ENCODE peak calls at places on chromosomes 13 and 19, in seven cellular contexts. One of them, this sample, is unnamed. For H3K4me1, the result is how much of the 10 kb centered on the place peaks cover.

GRCh38 chr19:28386080-28386869 is 826.7 kb downstream of the UQCRFS1 start:
- DNase-seq in breast epithelium: no peak
- DNase-seq in transverse colon: no peak
- DNase-seq in GM23338: no peak
- DNase-seq in Panc1: no peak
- DNase-seq in sigmoid colon: no peak
- DNase-seq in stomach: no peak
- DNase-seq in this sample: no peak

GRCh38 chr13:20608438-20609020 is 41.6 kb downstream of the IFT88 start:
- DNase-seq in breast epithelium: no peak
- DNase-seq in transverse colon: no peak
- DNase-seq in GM23338: no peak
- DNase-seq in Panc1: no peak
- DNase-seq in sigmoid colon: no peak
- DNase-seq in stomach: no peak
- DNase-seq in this sample: no peak

GRCh38 chr19:40807147-40808020 is 8.4 kb downstream of the EGLN2 start:
- DNase-seq in breast epithelium: no peak
- DNase-seq in transverse colon: no peak
- DNase-seq in GM23338: peak
- DNase-seq in Panc1: no peak
- DNase-seq in sigmoid colon: no peak
- DNase-seq in stomach: no peak
- DNase-seq in this sample: no peak

GRCh38 chr13:45392811-45393210 is 25.4 kb downstream of the SLC25A30 start:
- DNase-seq in breast epithelium: no peak
- DNase-seq in transverse colon: no peak
- DNase-seq in GM23338: no peak
- DNase-seq in Panc1: no peak
- DNase-seq in sigmoid colon: no peak
- DNase-seq in stomach: no peak
- DNase-seq in this sample: no peak

GRCh38 chr19:37594982-37595382 is 306 bp downstream of the ZNF540 start:
- DNase-seq in breast epithelium: peak
- DNase-seq in transverse colon: peak
- DNase-seq in GM23338: no peak
- DNase-seq in Panc1: no peak
- DNase-seq in sigmoid colon: peak
- DNase-seq in stomach: peak
- DNase-seq in this sample: no peak

GRCh38 chr13:66940113-66940512 is 290.0 kb downstream of the PCDH9 start:
- DNase-seq in breast epithelium: no peak
- DNase-seq in transverse colon: no peak
- DNase-seq in GM23338: no peak
- DNase-seq in Panc1: peak
- DNase-seq in sigmoid colon: no peak
- DNase-seq in stomach: no peak
- DNase-seq in this sample: no peak

GRCh38 chr13:107069107-107069776 is 501.3 kb upstream of the ARGLU1 start:
- DNase-seq in breast epithelium: no peak
- DNase-seq in transverse colon: no peak
- DNase-seq in GM23338: no peak
- DNase-seq in Panc1: no peak
- DNase-seq in sigmoid colon: no peak
- DNase-seq in stomach: no peak
- DNase-seq in this sample: no peak

GRCh38 chr19:30563691-30564090 is 191.5 kb downstream of the ZNF536 start:
- DNase-seq in breast epithelium: no peak
- DNase-seq in transverse colon: no peak
- DNase-seq in GM23338: no peak
- DNase-seq in Panc1: no peak
- DNase-seq in sigmoid colon: no peak
- DNase-seq in stomach: no peak
- DNase-seq in this sample: no peak

GRCh38 chr19:49409441-49410029 is 13.7 kb downstream of the PTH2 start:
- DNase-seq in breast epithelium: no peak
- DNase-seq in transverse colon: no peak
- DNase-seq in GM23338: no peak
- DNase-seq in Panc1: no peak
- DNase-seq in sigmoid colon: no peak
- DNase-seq in stomach: no peak
- DNase-seq in this sample: no peak

GRCh38 chr13:45257638-45258338 is 56.9 kb upstream of the KCTD4 start:
- DNase-seq in breast epithelium: no peak
- DNase-seq in transverse colon: no peak
- DNase-seq in GM23338: no peak
- DNase-seq in Panc1: no peak
- DNase-seq in sigmoid colon: no peak
- DNase-seq in stomach: no peak
- DNase-seq in this sample: no peak

GRCh38 chr13:98338312-98338711 is 161.2 kb upstream of the RNF113B start:
- DNase-seq in breast epithelium: no peak
- DNase-seq in transverse colon: no peak
- DNase-seq in GM23338: no peak
- DNase-seq in Panc1: no peak
- DNase-seq in sigmoid colon: no peak
- DNase-seq in stomach: no peak
- DNase-seq in this sample: no peak

GRCh38 chr13:39773833-39774232 is 118.4 kb downstream of the COG6 start:
- DNase-seq in breast epithelium: no peak
- DNase-seq in transverse colon: no peak
- DNase-seq in GM23338: no peak
- DNase-seq in Panc1: no peak
- DNase-seq in sigmoid colon: no peak
- DNase-seq in stomach: no peak
- DNase-seq in this sample: no peak

GRCh38 chr19:48681127-48681470 is 8.3 kb upstream of the NTN5 start:
- DNase-seq in breast epithelium: no peak
- DNase-seq in transverse colon: no peak
- DNase-seq in GM23338: no peak
- DNase-seq in Panc1: no peak
- DNase-seq in sigmoid colon: no peak
- DNase-seq in stomach: peak
- DNase-seq in this sample: no peak

GRCh38 chr13:113458218-113459065 is 5.2 kb upstream of the ADPRHL1 start:
- DNase-seq in breast epithelium: no peak
- DNase-seq in transverse colon: no peak
- DNase-seq in GM23338: peak
- DNase-seq in Panc1: no peak
- DNase-seq in sigmoid colon: peak
- DNase-seq in stomach: no peak
- DNase-seq in this sample: no peak

GRCh38 chr13:64248371-64249065 is 2832.9 kb upstream of the PCDH20 start:
- DNase-seq in breast epithelium: no peak
- DNase-seq in transverse colon: no peak
- DNase-seq in GM23338: no peak
- DNase-seq in Panc1: no peak
- DNase-seq in sigmoid colon: no peak
- DNase-seq in stomach: no peak
- DNase-seq in this sample: no peak

GRCh38 chr13:113460064-113460555 is 6.8 kb upstream of the ADPRHL1 start:
- DNase-seq in breast epithelium: no peak
- DNase-seq in transverse colon: no peak
- DNase-seq in GM23338: no peak
- DNase-seq in Panc1: no peak
- DNase-seq in sigmoid colon: no peak
- DNase-seq in stomach: no peak
- DNase-seq in this sample: no peak

GRCh38 chr13:105462098-105462497 is 1073.4 kb downstream of the EFNB2 start:
- DNase-seq in breast epithelium: no peak
- DNase-seq in transverse colon: no peak
- DNase-seq in GM23338: no peak
- DNase-seq in Panc1: no peak
- DNase-seq in sigmoid colon: no peak
- DNase-seq in stomach: no peak
- DNase-seq in this sample: no peak

GRCh38 chr19:34725400-34725799 is 8.6 kb upstream of the ZNF181 start:
- DNase-seq in breast epithelium: no peak
- DNase-seq in transverse colon: no peak
- DNase-seq in GM23338: no peak
- DNase-seq in Panc1: no peak
- DNase-seq in sigmoid colon: no peak
- DNase-seq in stomach: no peak
- DNase-seq in this sample: no peak

GRCh38 chr13:51827254-51827653 is 17.7 kb downstream of the TMEM272 start:
- DNase-seq in breast epithelium: no peak
- DNase-seq in transverse colon: no peak
- DNase-seq in GM23338: no peak
- DNase-seq in Panc1: no peak
- DNase-seq in sigmoid colon: no peak
- DNase-seq in stomach: no peak
- DNase-seq in this sample: no peak

GRCh38 chr19:29724102-29724641 is 9.1 kb upstream of the C19orf12 start:
- DNase-seq in breast epithelium: no peak
- DNase-seq in transverse colon: no peak
- DNase-seq in GM23338: peak
- DNase-seq in Panc1: no peak
- DNase-seq in sigmoid colon: no peak
- DNase-seq in stomach: no peak
- DNase-seq in this sample: no peak

GRCh38 chr13:36986462-36987240 is 12.5 kb downstream of the ALG5 start:
- DNase-seq in breast epithelium: no peak
- DNase-seq in transverse colon: no peak
- DNase-seq in GM23338: no peak
- DNase-seq in Panc1: no peak
- DNase-seq in sigmoid colon: no peak
- DNase-seq in stomach: no peak
- DNase-seq in this sample: no peak

GRCh38 chr19:3366761-3367571 is 583 bp downstream of the NFIC start:
- DNase-seq in breast epithelium: no peak
- DNase-seq in transverse colon: peak
- DNase-seq in GM23338: no peak
- DNase-seq in Panc1: no peak
- DNase-seq in sigmoid colon: peak
- DNase-seq in stomach: no peak
- DNase-seq in this sample: no peak

GRCh38 chr19:55117063-55117635 is 288 bp downstream of the PPP1R12C start:
- DNase-seq in breast epithelium: peak
- DNase-seq in transverse colon: peak
- DNase-seq in GM23338: no peak
- DNase-seq in Panc1: no peak
- DNase-seq in sigmoid colon: no peak
- DNase-seq in stomach: no peak
- DNase-seq in this sample: no peak

GRCh38 chr19:7679017-7679720 is 1.5 kb upstream of the TRAPPC5 start:
- DNase-seq in breast epithelium: no peak
- DNase-seq in transverse colon: peak
- DNase-seq in GM23338: no peak
- DNase-seq in Panc1: no peak
- DNase-seq in sigmoid colon: no peak
- DNase-seq in stomach: no peak
- DNase-seq in this sample: no peak

GRCh38 chr19:49581007-49581508 is at the start of gene PRRG2:
- DNase-seq in breast epithelium: peak
- DNase-seq in transverse colon: peak
- DNase-seq in GM23338: peak
- DNase-seq in Panc1: no peak
- DNase-seq in sigmoid colon: no peak
- DNase-seq in stomach: peak
- DNase-seq in this sample: no peak

GRCh38 chr13:85536706-85537105 is 262.5 kb downstream of the SLITRK6 start:
- DNase-seq in breast epithelium: no peak
- DNase-seq in transverse colon: no peak
- DNase-seq in GM23338: no peak
- DNase-seq in Panc1: peak
- DNase-seq in sigmoid colon: no peak
- DNase-seq in stomach: no peak
- DNase-seq in this sample: no peak
- H3K4me1 ChIP-seq in breast epithelium: under half
- H3K4me1 ChIP-seq in transverse colon: under half
- H3K4me1 ChIP-seq in GM23338: under half
- H3K4me1 ChIP-seq in Panc1: under half
- H3K4me1 ChIP-seq in sigmoid colon: under half
- H3K4me1 ChIP-seq in stomach: under half
- H3K4me1 ChIP-seq in this sample: under half

GRCh38 chr13:102846261-102847015 is 606 bp downstream of the ERCC5 start:
- DNase-seq in breast epithelium: no peak
- DNase-seq in transverse colon: peak
- DNase-seq in GM23338: peak
- DNase-seq in Panc1: no peak
- DNase-seq in sigmoid colon: peak
- DNase-seq in stomach: peak
- DNase-seq in this sample: no peak
- H3K27ac ChIP-seq in breast epithelium: peak
- H3K27ac ChIP-seq in transverse colon: peak
- H3K27ac ChIP-seq in GM23338: peak
- H3K27ac ChIP-seq in Panc1: peak
- H3K27ac ChIP-seq in sigmoid colon: peak
- H3K27ac ChIP-seq in stomach: peak
- H3K27ac ChIP-seq in this sample: peak

DNA sequence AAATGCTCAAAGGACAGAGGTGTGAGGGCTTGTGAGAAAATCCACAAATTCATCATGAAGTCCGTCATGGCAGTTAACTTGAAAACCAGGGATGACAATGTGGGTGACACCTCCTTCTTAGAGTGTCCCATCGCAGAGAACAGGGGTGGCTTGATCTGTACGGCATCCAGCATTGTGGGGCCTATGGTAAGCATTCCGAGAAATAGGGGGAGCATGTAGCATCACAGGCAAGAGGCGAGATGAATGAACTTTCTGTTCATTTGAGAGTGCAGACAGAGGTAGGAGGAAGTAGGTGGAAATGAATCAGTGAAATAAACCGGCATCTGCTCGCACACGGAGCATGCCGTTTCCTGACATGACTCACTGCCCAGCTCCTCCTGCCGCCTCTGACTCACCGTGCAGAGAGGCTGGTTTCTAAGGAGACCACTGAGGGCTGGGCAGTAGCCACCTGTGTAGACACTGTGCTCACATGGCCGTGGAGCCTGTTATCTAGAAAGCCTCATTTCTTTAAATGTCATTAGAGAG is 339.0 kb downstream of the RFC3 start:
- DNase-seq in breast epithelium: peak
- DNase-seq in transverse colon: peak
- DNase-seq in GM23338: no peak
- DNase-seq in Panc1: peak
- DNase-seq in sigmoid colon: peak
- DNase-seq in stomach: peak
- DNase-seq in this sample: no peak
- TF ChIP-seq POLR2AphosphoS5 in breast epithelium: no peak
- TF ChIP-seq POLR2AphosphoS5 in transverse colon: peak
- TF ChIP-seq POLR2AphosphoS5 in GM23338: no peak
- TF ChIP-seq POLR2AphosphoS5 in Panc1: no peak
- TF ChIP-seq POLR2AphosphoS5 in sigmoid colon: peak
- TF ChIP-seq POLR2AphosphoS5 in stomach: peak
- TF ChIP-seq POLR2AphosphoS5 in this sample: peak

DNA sequence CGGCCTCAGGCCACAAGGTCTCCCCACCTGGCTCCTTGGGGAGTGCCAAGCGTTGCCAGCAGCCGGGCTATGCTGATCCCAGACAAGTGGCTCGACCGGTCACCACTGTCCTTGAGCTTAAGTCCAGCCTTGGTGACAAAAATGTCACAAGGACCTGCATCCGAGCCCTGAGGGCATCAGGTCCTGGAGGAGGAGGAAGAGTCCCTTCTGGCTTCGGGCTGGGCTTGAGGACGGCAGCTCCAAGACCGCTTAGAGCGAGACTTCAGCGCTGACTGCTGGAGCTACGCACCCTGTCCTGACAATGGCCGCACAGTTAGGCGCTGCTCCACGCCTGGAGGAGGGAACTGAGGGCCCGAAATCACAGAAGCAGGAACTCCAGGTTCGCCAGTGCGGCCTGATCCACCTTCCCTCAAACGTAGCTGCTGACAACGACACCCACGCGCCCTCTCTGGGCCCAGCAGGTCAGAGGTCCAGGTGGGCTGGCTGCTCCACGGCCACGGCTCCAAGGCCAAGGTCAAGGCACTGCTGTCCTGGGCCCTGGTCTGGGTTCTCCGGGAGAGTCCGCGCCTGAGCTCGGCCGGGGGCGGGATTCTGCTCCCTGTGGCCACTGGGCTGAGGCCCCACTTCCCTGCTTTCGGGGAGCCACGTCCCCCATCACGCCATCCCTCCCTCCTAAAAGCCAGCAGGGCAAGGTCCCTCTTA is 7.0 kb downstream of the SBNO2 start:
- DNase-seq in breast epithelium: peak
- DNase-seq in transverse colon: no peak
- DNase-seq in GM23338: no peak
- DNase-seq in Panc1: no peak
- DNase-seq in sigmoid colon: no peak
- DNase-seq in stomach: no peak
- DNase-seq in this sample: no peak
- H3K4me1 ChIP-seq in breast epithelium: under half
- H3K4me1 ChIP-seq in transverse colon: under half
- H3K4me1 ChIP-seq in GM23338: under half
- H3K4me1 ChIP-seq in Panc1: under half
- H3K4me1 ChIP-seq in sigmoid colon: under half
- H3K4me1 ChIP-seq in stomach: half or more
- H3K4me1 ChIP-seq in this sample: half or more

This sample was measured in vagina.